ENCODE peak calls at places on chromosomes 3 and 15, in seven cellular contexts. One of them, this sample, is unnamed.
A peak's percentile ranks its signal among the peaks of the same experiment; 100 is the strongest.

GRCh38 chr3:189457201-189457607 is 174.0 kb upstream of the TP63 start:
- DNase-seq in body of pancreas: no peak
- DNase-seq in PC-9: no peak
- DNase-seq in breast epithelium: no peak
- DNase-seq in transverse colon: no peak
- DNase-seq in PC-3: peak; percentile 50
- DNase-seq in psoas muscle: no peak
- DNase-seq in this sample: peak; percentile 30

GRCh38 chr3:190345878-190346277 is 23.6 kb upstream of the CLDN1 start:
- DNase-seq in breast epithelium: no peak
- DNase-seq in psoas muscle: no peak
- DNase-seq in body of pancreas: no peak
- DNase-seq in PC-3: no peak
- DNase-seq in PC-9: peak; percentile 15
- DNase-seq in transverse colon: no peak
- DNase-seq in this sample: no peak

GRCh38 chr15:32872606-32873291 is 154.9 kb downstream of the GREM1 start:
- DNase-seq in PC-9: no peak
- DNase-seq in body of pancreas: peak; percentile 48
- DNase-seq in PC-3: no peak
- DNase-seq in transverse colon: peak; percentile 48
- DNase-seq in psoas muscle: no peak
- DNase-seq in breast epithelium: no peak
- DNase-seq in this sample: no peak

GRCh38 chr15:68352401-68353062 is 75.0 kb downstream of the FEM1B start:
- DNase-seq in PC-3: peak; percentile 97
- DNase-seq in psoas muscle: peak; percentile 60
- DNase-seq in body of pancreas: no peak
- DNase-seq in breast epithelium: no peak
- DNase-seq in transverse colon: peak; percentile 23
- DNase-seq in PC-9: peak; percentile 45
- DNase-seq in this sample: peak; percentile 85

GRCh38 chr3:128482857-128483656 is 9.9 kb downstream of the GATA2 start:
- DNase-seq in PC-9: peak; percentile 83
- DNase-seq in psoas muscle: peak; percentile 60
- DNase-seq in transverse colon: no peak
- DNase-seq in breast epithelium: no peak
- DNase-seq in body of pancreas: no peak
- DNase-seq in PC-3: peak; percentile 72
- DNase-seq in this sample: no peak

GRCh38 chr3:78969483-78969882 is 798.3 kb downstream of the ROBO1 start:
- DNase-seq in transverse colon: no peak
- DNase-seq in body of pancreas: no peak
- DNase-seq in PC-3: no peak
- DNase-seq in breast epithelium: no peak
- DNase-seq in psoas muscle: no peak
- DNase-seq in PC-9: no peak
- DNase-seq in this sample: no peak

GRCh38 chr3:183878071-183878470 is 6.6 kb downstream of the PARL start:
- DNase-seq in PC-3: no peak
- DNase-seq in transverse colon: no peak
- DNase-seq in body of pancreas: no peak
- DNase-seq in PC-9: no peak
- DNase-seq in breast epithelium: no peak
- DNase-seq in psoas muscle: no peak
- DNase-seq in this sample: no peak

GRCh38 chr15:81088496-81088895 is 45.6 kb upstream of the CFAP161 start:
- DNase-seq in breast epithelium: no peak
- DNase-seq in body of pancreas: no peak
- DNase-seq in psoas muscle: no peak
- DNase-seq in PC-9: no peak
- DNase-seq in PC-3: no peak
- DNase-seq in transverse colon: no peak
- DNase-seq in this sample: no peak

GRCh38 chr3:100590114-100590839 is 19.1 kb upstream of the ADGRG7 start:
- DNase-seq in transverse colon: peak; percentile 64
- DNase-seq in PC-9: peak; percentile 64
- DNase-seq in PC-3: peak; percentile 87
- DNase-seq in psoas muscle: no peak
- DNase-seq in breast epithelium: no peak
- DNase-seq in body of pancreas: peak; percentile 70
- DNase-seq in this sample: peak; percentile 84

GRCh38 chr15:57319919-57320542 is 56.3 kb upstream of the CGNL1 start:
- DNase-seq in psoas muscle: no peak
- DNase-seq in breast epithelium: no peak
- DNase-seq in PC-3: no peak
- DNase-seq in transverse colon: no peak
- DNase-seq in PC-9: no peak
- DNase-seq in body of pancreas: no peak
- DNase-seq in this sample: no peak

GRCh38 chr15:60720084-60720483 is 241.1 kb upstream of the ICE2 start:
- DNase-seq in PC-9: no peak
- DNase-seq in transverse colon: no peak
- DNase-seq in body of pancreas: no peak
- DNase-seq in breast epithelium: no peak
- DNase-seq in PC-3: no peak
- DNase-seq in psoas muscle: no peak
- DNase-seq in this sample: no peak

GRCh38 chr15:76968310-76968709 is 26.6 kb upstream of the PSTPIP1 start:
- DNase-seq in PC-3: no peak
- DNase-seq in transverse colon: no peak
- DNase-seq in psoas muscle: no peak
- DNase-seq in breast epithelium: no peak
- DNase-seq in PC-9: no peak
- DNase-seq in body of pancreas: no peak
- DNase-seq in this sample: peak; percentile 22

GRCh38 chr15:77535845-77536244 is 96.9 kb downstream of the LINGO1 start:
- DNase-seq in psoas muscle: peak; percentile 11
- DNase-seq in breast epithelium: no peak
- DNase-seq in body of pancreas: no peak
- DNase-seq in PC-9: no peak
- DNase-seq in transverse colon: peak; percentile 31
- DNase-seq in PC-3: no peak
- DNase-seq in this sample: no peak

GRCh38 chr15:72915843-72916242 is 132.3 kb upstream of the ADPGK start:
- DNase-seq in psoas muscle: no peak
- DNase-seq in PC-9: no peak
- DNase-seq in transverse colon: no peak
- DNase-seq in breast epithelium: no peak
- DNase-seq in body of pancreas: no peak
- DNase-seq in PC-3: no peak
- DNase-seq in this sample: no peak

GRCh38 chr3:27713435-27713880 is 8.7 kb downstream of the EOMES start:
- DNase-seq in PC-3: peak; percentile 16
- DNase-seq in transverse colon: no peak
- DNase-seq in body of pancreas: no peak
- DNase-seq in breast epithelium: no peak
- DNase-seq in psoas muscle: no peak
- DNase-seq in PC-9: no peak
- DNase-seq in this sample: peak; percentile 16

GRCh38 chr3:11145888-11146287 is 8.4 kb upstream of the HRH1 start:
- DNase-seq in breast epithelium: no peak
- DNase-seq in body of pancreas: no peak
- DNase-seq in PC-3: peak; percentile 96
- DNase-seq in psoas muscle: no peak
- DNase-seq in transverse colon: no peak
- DNase-seq in PC-9: peak; percentile 33
- DNase-seq in this sample: peak; percentile 70

GRCh38 chr3:139128803-139129202 is 84.1 kb upstream of the PRR23C start:
- DNase-seq in PC-3: no peak
- DNase-seq in PC-9: no peak
- DNase-seq in psoas muscle: no peak
- DNase-seq in breast epithelium: no peak
- DNase-seq in transverse colon: no peak
- DNase-seq in body of pancreas: no peak
- DNase-seq in this sample: no peak

GRCh38 chr3:169940486-169941181 is 26.0 kb upstream of the SEC62 start:
- DNase-seq in PC-9: no peak
- DNase-seq in body of pancreas: no peak
- DNase-seq in psoas muscle: no peak
- DNase-seq in breast epithelium: no peak
- DNase-seq in PC-3: no peak
- DNase-seq in transverse colon: no peak
- DNase-seq in this sample: no peak

GRCh38 chr3:45677045-45677436 is 12.2 kb upstream of the SACM1L start:
- DNase-seq in psoas muscle: peak; percentile 61
- DNase-seq in body of pancreas: no peak
- DNase-seq in PC-3: peak; percentile 85
- DNase-seq in PC-9: no peak
- DNase-seq in breast epithelium: no peak
- DNase-seq in transverse colon: peak; percentile 35
- DNase-seq in this sample: peak; percentile 77

GRCh38 chr15:58840048-58840447 is 68.9 kb downstream of the MINDY2 start:
- DNase-seq in psoas muscle: no peak
- DNase-seq in body of pancreas: no peak
- DNase-seq in breast epithelium: no peak
- DNase-seq in PC-3: peak; percentile 59
- DNase-seq in transverse colon: no peak
- DNase-seq in PC-9: no peak
- DNase-seq in this sample: no peak

GRCh38 chr3:193997228-193998192 is 138.4 kb upstream of the HES1 start:
- DNase-seq in body of pancreas: no peak
- DNase-seq in PC-9: no peak
- DNase-seq in transverse colon: no peak
- DNase-seq in psoas muscle: peak; percentile 77
- DNase-seq in PC-3: no peak
- DNase-seq in breast epithelium: no peak
- DNase-seq in this sample: no peak

GRCh38 chr3:77039606-77040553 is at the start of gene ROBO2:
- DNase-seq in body of pancreas: peak; percentile 11
- DNase-seq in transverse colon: peak; percentile 10
- DNase-seq in psoas muscle: peak; percentile 42
- DNase-seq in breast epithelium: no peak
- DNase-seq in PC-3: no peak
- DNase-seq in PC-9: no peak
- DNase-seq in this sample: peak; percentile 20

GRCh38 chr15:89781891-89782618 is 5.9 kb downstream of the MESP2 start:
- DNase-seq in transverse colon: peak; percentile 37
- DNase-seq in psoas muscle: no peak
- DNase-seq in PC-9: peak; percentile 91
- DNase-seq in body of pancreas: no peak
- DNase-seq in breast epithelium: no peak
- DNase-seq in PC-3: peak; percentile 90
- DNase-seq in this sample: no peak

GRCh38 chr3:151976211-151977050 is 103.0 kb downstream of the SUCNR1 start:
- DNase-seq in breast epithelium: no peak
- DNase-seq in body of pancreas: no peak
- DNase-seq in PC-9: peak; percentile 49
- DNase-seq in transverse colon: no peak
- DNase-seq in PC-3: peak; percentile 98
- DNase-seq in psoas muscle: no peak
- DNase-seq in this sample: no peak

GRCh38 chr3:13077431-13078157 is 4.4 kb upstream of the IQSEC1 start:
- DNase-seq in psoas muscle: peak; percentile 87
- DNase-seq in PC-3: no peak
- DNase-seq in PC-9: no peak
- DNase-seq in transverse colon: no peak
- DNase-seq in body of pancreas: peak; percentile 55
- DNase-seq in breast epithelium: no peak
- DNase-seq in this sample: no peak

GRCh38 chr3:158103131-158103955 is 2.9 kb downstream of the SHOX2 start:
- DNase-seq in PC-3: no peak
- DNase-seq in transverse colon: peak; percentile 55
- DNase-seq in body of pancreas: peak; percentile 31
- DNase-seq in psoas muscle: peak; percentile 59
- DNase-seq in breast epithelium: no peak
- DNase-seq in PC-9: no peak
- DNase-seq in this sample: no peak
- TF ChIP-seq CTCF in PC-3: no peak
- TF ChIP-seq CTCF in transverse colon: no peak
- TF ChIP-seq CTCF in body of pancreas: no peak
- TF ChIP-seq CTCF in psoas muscle: no peak
- TF ChIP-seq CTCF in breast epithelium: no peak
- TF ChIP-seq CTCF in PC-9: no peak
- TF ChIP-seq CTCF in this sample: no peak

GRCh38 chr3:119301001-119301400 is 6.8 kb downstream of the ARHGAP31 start:
- DNase-seq in body of pancreas: no peak
- DNase-seq in psoas muscle: no peak
- DNase-seq in PC-3: no peak
- DNase-seq in transverse colon: no peak
- DNase-seq in breast epithelium: no peak
- DNase-seq in PC-9: no peak
- DNase-seq in this sample: no peak

GRCh38 chr3:119305271-119305670 is 11.1 kb downstream of the ARHGAP31 start:
- DNase-seq in PC-3: no peak
- DNase-seq in transverse colon: no peak
- DNase-seq in body of pancreas: no peak
- DNase-seq in breast epithelium: no peak
- DNase-seq in psoas muscle: no peak
- DNase-seq in PC-9: no peak
- DNase-seq in this sample: no peak

GRCh38 chr3:119302697-119303630 is 8.8 kb downstream of the ARHGAP31 start:
- DNase-seq in transverse colon: no peak
- DNase-seq in body of pancreas: no peak
- DNase-seq in psoas muscle: no peak
- DNase-seq in breast epithelium: no peak
- DNase-seq in PC-9: no peak
- DNase-seq in PC-3: peak; percentile 19
- DNase-seq in this sample: peak; percentile 34

GRCh38 chr3:119301662-119302061 is 7.5 kb downstream of the ARHGAP31 start:
- DNase-seq in breast epithelium: no peak
- DNase-seq in PC-3: no peak
- DNase-seq in psoas muscle: no peak
- DNase-seq in body of pancreas: no peak
- DNase-seq in transverse colon: no peak
- DNase-seq in PC-9: no peak
- DNase-seq in this sample: no peak

GRCh38 chr3:119304201-119304713 is 10.1 kb downstream of the ARHGAP31 start:
- DNase-seq in PC-9: peak; percentile 23
- DNase-seq in body of pancreas: no peak
- DNase-seq in PC-3: peak; percentile 74
- DNase-seq in transverse colon: no peak
- DNase-seq in psoas muscle: no peak
- DNase-seq in breast epithelium: no peak
- DNase-seq in this sample: no peak
- H3K27ac ChIP-seq in PC-9: no peak overlapping the region
- H3K27ac ChIP-seq in body of pancreas: no peak overlapping the region
- H3K27ac ChIP-seq in PC-3: no peak overlapping the region
- H3K27ac ChIP-seq in transverse colon: no peak overlapping the region
- H3K27ac ChIP-seq in psoas muscle: no peak overlapping the region
- H3K27ac ChIP-seq in breast epithelium: no peak overlapping the region
- H3K27ac ChIP-seq in this sample: no peak overlapping the region

GRCh38 chr3:186643493-186643892 is 3.3 kb downstream of the FETUB start:
- DNase-seq in transverse colon: no peak
- DNase-seq in PC-9: no peak
- DNase-seq in PC-3: peak; percentile 31
- DNase-seq in breast epithelium: no peak
- DNase-seq in psoas muscle: no peak
- DNase-seq in body of pancreas: no peak
- DNase-seq in this sample: no peak
- H3K4me3 ChIP-seq in transverse colon: no peak overlapping the region
- H3K4me3 ChIP-seq in PC-9: no peak overlapping the region
- H3K4me3 ChIP-seq in PC-3: no peak overlapping the region
- H3K4me3 ChIP-seq in breast epithelium: no peak overlapping the region
- H3K4me3 ChIP-seq in psoas muscle: no peak overlapping the region
- H3K4me3 ChIP-seq in body of pancreas: no peak overlapping the region
- H3K4me3 ChIP-seq in this sample: no peak overlapping the region

DNA sequence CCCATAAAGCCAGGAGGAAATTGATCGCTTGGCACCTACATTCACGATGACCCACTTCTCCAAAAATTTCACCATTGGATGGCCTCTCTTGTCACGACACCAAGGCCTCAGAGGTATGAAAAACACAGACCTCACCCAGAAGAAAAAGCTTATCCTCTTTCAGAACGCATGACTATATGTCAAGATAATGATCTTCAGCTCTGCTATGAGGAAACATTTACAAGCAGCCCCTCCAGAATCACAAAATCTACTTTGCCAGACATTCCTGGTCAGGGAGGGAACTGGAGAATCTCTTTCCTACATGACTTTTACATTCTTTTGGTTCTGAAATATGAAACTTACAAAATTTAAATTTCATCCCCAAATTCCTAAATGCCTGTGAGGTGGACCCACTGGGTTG is 122.7 kb downstream of the WNT5A start:
- DNase-seq in breast epithelium: no peak
- DNase-seq in psoas muscle: no peak
- DNase-seq in body of pancreas: no peak
- DNase-seq in transverse colon: no peak
- DNase-seq in PC-3: peak; percentile 10
- DNase-seq in PC-9: peak; percentile 60
- DNase-seq in this sample: no peak
- TF ChIP-seq CTCF in breast epithelium: no peak
- TF ChIP-seq CTCF in psoas muscle: no peak
- TF ChIP-seq CTCF in body of pancreas: no peak
- TF ChIP-seq CTCF in transverse colon: no peak
- TF ChIP-seq CTCF in PC-3: no peak
- TF ChIP-seq CTCF in PC-9: no peak
- TF ChIP-seq CTCF in this sample: no peak

This sample was measured in cardiac muscle cell.